ENCODE peak calls at places on chromosomes 3 and 15, in four cellular contexts. One of them, this sample, is unnamed.

GRCh38 chr3:42507751-42508335 is 5.4 kb downstream of the VIPR1 start:
- DNase-seq in germinal center: no peak
- DNase-seq in CD8-positive, alpha-beta T cell: no peak
- DNase-seq in brain microvascular endothelial cell: no peak
- DNase-seq in this sample: no peak

GRCh38 chr15:97978408-97979130 is 18.1 kb downstream of the ARRDC4 start:
- DNase-seq in germinal center: no peak
- DNase-seq in brain microvascular endothelial cell: no peak
- DNase-seq in CD8-positive, alpha-beta T cell: no peak
- DNase-seq in this sample: no peak

GRCh38 chr3:67635257-67635656 is 19.2 kb downstream of the SUCLG2 start:
- DNase-seq in CD8-positive, alpha-beta T cell: no peak
- DNase-seq in brain microvascular endothelial cell: peak
- DNase-seq in germinal center: no peak
- DNase-seq in this sample: no peak

GRCh38 chr3:49563040-49563578 is 8.8 kb downstream of the BSN start:
- DNase-seq in germinal center: no peak
- DNase-seq in CD8-positive, alpha-beta T cell: no peak
- DNase-seq in brain microvascular endothelial cell: no peak
- DNase-seq in this sample: no peak

GRCh38 chr3:67291287-67292252 is 293.5 kb downstream of the KBTBD8 start:
- DNase-seq in CD8-positive, alpha-beta T cell: no peak
- DNase-seq in brain microvascular endothelial cell: no peak
- DNase-seq in germinal center: no peak
- DNase-seq in this sample: no peak

GRCh38 chr3:41583014-41583413 is 378.9 kb downstream of the ULK4 start:
- DNase-seq in CD8-positive, alpha-beta T cell: no peak
- DNase-seq in germinal center: no peak
- DNase-seq in brain microvascular endothelial cell: no peak
- DNase-seq in this sample: no peak

GRCh38 chr3:56347219-56347871 is 120.9 kb downstream of the ERC2 start:
- DNase-seq in germinal center: peak
- DNase-seq in brain microvascular endothelial cell: no peak
- DNase-seq in CD8-positive, alpha-beta T cell: no peak
- DNase-seq in this sample: no peak

GRCh38 chr15:88695046-88695445 is 56.2 kb downstream of the ISG20 start:
- DNase-seq in brain microvascular endothelial cell: peak
- DNase-seq in germinal center: no peak
- DNase-seq in CD8-positive, alpha-beta T cell: no peak
- DNase-seq in this sample: no peak

GRCh38 chr3:12097972-12098371 is 60.7 kb downstream of the TIMP4 start:
- DNase-seq in brain microvascular endothelial cell: no peak
- DNase-seq in germinal center: no peak
- DNase-seq in CD8-positive, alpha-beta T cell: no peak
- DNase-seq in this sample: no peak

GRCh38 chr15:101122806-101123205 is 129.0 kb downstream of the CHSY1 start:
- DNase-seq in CD8-positive, alpha-beta T cell: no peak
- DNase-seq in brain microvascular endothelial cell: no peak
- DNase-seq in germinal center: no peak
- DNase-seq in this sample: no peak